ENCODE peak calls at places on chromosomes 13 and 19, in nine cellular contexts. Z is mesothelial cell of epicardium, I is ELR, K is G401, V is testis, X is BJ, N is epithelial cell of esophagus, M is Ammon's horn, H is Calu3. S is an unnamed sample.

GRCh38 chr19:7294571-7295212 is 478 bp upstream of the INSR start:
- DNase-seq in Z (peak; percentile 41), K (peak; percentile 56), I (peak; percentile 47), X (no peak), M (peak; percentile 73), H (peak; percentile 53), N (peak; percentile 21), V (peak; percentile 78), S (peak; percentile 74)

GRCh38 chr19:10043286-10043927 is 30.1 kb downstream of the RDH8 start:
- DNase-seq in K (peak; percentile 1), X (no peak), N (peak; percentile 27), H (no peak), I (peak; percentile 60), Z (no peak), V (no peak), M (no peak), S (no peak)

GRCh38 chr13:73849292-73849691 is 284.9 kb downstream of the KLF12 start:
- DNase-seq in V (no peak), X (no peak), N (peak; percentile 48), I (peak; percentile 65), M (no peak), Z (no peak), K (no peak), H (no peak), S (no peak)

GRCh38 chr13:93736111-93736510 is 509.5 kb downstream of the GPC6 start:
- DNase-seq in N (peak; percentile 47), M (no peak), I (peak; percentile 49), K (no peak), H (no peak), V (no peak), Z (no peak), X (no peak), S (no peak)

GRCh38 chr13:23087884-23088283 is 92.9 kb upstream of the SGCG start:
- DNase-seq in K (no peak), I (peak; percentile 11), N (peak; percentile 53), V (peak; percentile 58), X (no peak), H (peak; percentile 32), M (no peak), Z (no peak), S (peak; percentile 16)

GRCh38 chr19:870963-871401 is 11.5 kb downstream of the CFD start:
- DNase-seq in V (no peak), H (no peak), M (peak; percentile 72), N (no peak), Z (no peak), K (peak; percentile 25), X (no peak), I (no peak), S (peak; percentile 74)

GRCh38 chr19:38686530-38686888 is 39.1 kb downstream of the ACTN4 start:
- DNase-seq in M (no peak), Z (no peak), I (no peak), N (no peak), K (no peak), X (no peak), H (no peak), V (no peak), S (no peak)

GRCh38 chr13:30906411-30906990 is 430 bp downstream of the MEDAG start:
- DNase-seq in X (no peak), M (no peak), N (no peak), K (no peak), Z (no peak), H (peak; percentile 11), I (no peak), V (peak; percentile 28), S (peak; percentile 19)